ENCODE peak calls at places on chromosome 13, in ten cellular contexts. One of them, this sample, is unnamed.

GRCh38 chr13:41917641-41918040 is 43.3 kb downstream of the VWA8 start:
- DNase-seq in IMR-90: peak
- DNase-seq in A549: no peak
- DNase-seq in GM12891: no peak
- DNase-seq in tibial nerve: no peak
- DNase-seq in body of pancreas: no peak
- DNase-seq in ovary: no peak
- DNase-seq in heart left ventricle: no peak
- DNase-seq in adrenal gland: no peak
- DNase-seq in HCT116: no peak
- DNase-seq in this sample: no peak

GRCh38 chr13:77460195-77460594 is 75.3 kb upstream of the SCEL start:
- DNase-seq in GM12891: no peak
- DNase-seq in body of pancreas: peak
- DNase-seq in A549: no peak
- DNase-seq in HCT116: no peak
- DNase-seq in ovary: no peak
- DNase-seq in IMR-90: no peak
- DNase-seq in tibial nerve: peak
- DNase-seq in heart left ventricle: no peak
- DNase-seq in adrenal gland: peak
- DNase-seq in this sample: no peak

GRCh38 chr13:22505489-22505888 is 675.3 kb upstream of the SGCG start:
- DNase-seq in IMR-90: no peak
- DNase-seq in A549: no peak
- DNase-seq in body of pancreas: no peak
- DNase-seq in heart left ventricle: no peak
- DNase-seq in tibial nerve: no peak
- DNase-seq in ovary: no peak
- DNase-seq in adrenal gland: peak
- DNase-seq in GM12891: no peak
- DNase-seq in HCT116: no peak
- DNase-seq in this sample: no peak

GRCh38 chr13:112588490-112589297 is 741 bp upstream of the TUBGCP3 start:
- DNase-seq in tibial nerve: no peak
- DNase-seq in HCT116: no peak
- DNase-seq in A549: no peak
- DNase-seq in ovary: no peak
- DNase-seq in IMR-90: no peak
- DNase-seq in heart left ventricle: no peak
- DNase-seq in adrenal gland: no peak
- DNase-seq in body of pancreas: peak
- DNase-seq in GM12891: no peak
- DNase-seq in this sample: no peak

GRCh38 chr13:28636677-28637317 is 22.1 kb upstream of the POMP start:
- DNase-seq in HCT116: peak
- DNase-seq in body of pancreas: peak
- DNase-seq in IMR-90: peak
- DNase-seq in tibial nerve: peak
- DNase-seq in GM12891: no peak
- DNase-seq in adrenal gland: peak
- DNase-seq in heart left ventricle: peak
- DNase-seq in A549: peak
- DNase-seq in ovary: no peak
- DNase-seq in this sample: peak

GRCh38 chr13:41746259-41746658 is 214.7 kb downstream of the VWA8 start:
- DNase-seq in heart left ventricle: no peak
- DNase-seq in adrenal gland: no peak
- DNase-seq in body of pancreas: no peak
- DNase-seq in tibial nerve: no peak
- DNase-seq in A549: no peak
- DNase-seq in HCT116: peak
- DNase-seq in ovary: no peak
- DNase-seq in IMR-90: peak
- DNase-seq in GM12891: no peak
- DNase-seq in this sample: no peak

GRCh38 chr13:85277753-85278152 is 521.5 kb downstream of the SLITRK6 start:
- DNase-seq in tibial nerve: no peak
- DNase-seq in adrenal gland: no peak
- DNase-seq in IMR-90: peak
- DNase-seq in ovary: no peak
- DNase-seq in body of pancreas: no peak
- DNase-seq in GM12891: no peak
- DNase-seq in HCT116: no peak
- DNase-seq in heart left ventricle: no peak
- DNase-seq in A549: peak
- DNase-seq in this sample: no peak

GRCh38 chr13:49023441-49023840 is 47.7 kb downstream of the FNDC3A start:
- DNase-seq in GM12891: no peak
- DNase-seq in tibial nerve: no peak
- DNase-seq in heart left ventricle: no peak
- DNase-seq in adrenal gland: no peak
- DNase-seq in IMR-90: peak
- DNase-seq in A549: peak
- DNase-seq in HCT116: peak
- DNase-seq in body of pancreas: no peak
- DNase-seq in ovary: no peak
- DNase-seq in this sample: no peak

GRCh38 chr13:71290963-71291937 is 575.8 kb downstream of the DACH1 start:
- DNase-seq in body of pancreas: peak
- DNase-seq in HCT116: no peak
- DNase-seq in heart left ventricle: peak
- DNase-seq in A549: peak
- DNase-seq in ovary: no peak
- DNase-seq in GM12891: no peak
- DNase-seq in tibial nerve: peak
- DNase-seq in adrenal gland: peak
- DNase-seq in IMR-90: peak
- DNase-seq in this sample: no peak

GRCh38 chr13:19864339-19865309 is 1.2 kb upstream of the ZMYM5 start:
- DNase-seq in heart left ventricle: peak
- DNase-seq in ovary: peak
- DNase-seq in tibial nerve: peak
- DNase-seq in body of pancreas: peak
- DNase-seq in A549: peak
- DNase-seq in IMR-90: peak
- DNase-seq in adrenal gland: peak
- DNase-seq in GM12891: peak
- DNase-seq in HCT116: no peak
- DNase-seq in this sample: peak

GRCh38 chr13:110347535-110348308 is 40.6 kb downstream of the COL4A2 start:
- DNase-seq in ovary: no peak
- DNase-seq in IMR-90: peak
- DNase-seq in adrenal gland: peak
- DNase-seq in tibial nerve: no peak
- DNase-seq in GM12891: no peak
- DNase-seq in body of pancreas: no peak
- DNase-seq in HCT116: peak
- DNase-seq in A549: peak
- DNase-seq in heart left ventricle: peak
- DNase-seq in this sample: peak

GRCh38 chr13:76053181-76053580 is 417.1 kb downstream of the LMO7 start:
- DNase-seq in HCT116: no peak
- DNase-seq in A549: no peak
- DNase-seq in IMR-90: no peak
- DNase-seq in tibial nerve: no peak
- DNase-seq in adrenal gland: no peak
- DNase-seq in body of pancreas: no peak
- DNase-seq in ovary: no peak
- DNase-seq in GM12891: no peak
- DNase-seq in heart left ventricle: no peak
- DNase-seq in this sample: no peak

GRCh38 chr13:55573565-55573964 is 1567.2 kb upstream of the PRR20A start:
- DNase-seq in A549: no peak
- DNase-seq in GM12891: no peak
- DNase-seq in tibial nerve: no peak
- DNase-seq in body of pancreas: no peak
- DNase-seq in heart left ventricle: no peak
- DNase-seq in ovary: no peak
- DNase-seq in adrenal gland: no peak
- DNase-seq in HCT116: no peak
- DNase-seq in IMR-90: no peak
- DNase-seq in this sample: no peak

DNA sequence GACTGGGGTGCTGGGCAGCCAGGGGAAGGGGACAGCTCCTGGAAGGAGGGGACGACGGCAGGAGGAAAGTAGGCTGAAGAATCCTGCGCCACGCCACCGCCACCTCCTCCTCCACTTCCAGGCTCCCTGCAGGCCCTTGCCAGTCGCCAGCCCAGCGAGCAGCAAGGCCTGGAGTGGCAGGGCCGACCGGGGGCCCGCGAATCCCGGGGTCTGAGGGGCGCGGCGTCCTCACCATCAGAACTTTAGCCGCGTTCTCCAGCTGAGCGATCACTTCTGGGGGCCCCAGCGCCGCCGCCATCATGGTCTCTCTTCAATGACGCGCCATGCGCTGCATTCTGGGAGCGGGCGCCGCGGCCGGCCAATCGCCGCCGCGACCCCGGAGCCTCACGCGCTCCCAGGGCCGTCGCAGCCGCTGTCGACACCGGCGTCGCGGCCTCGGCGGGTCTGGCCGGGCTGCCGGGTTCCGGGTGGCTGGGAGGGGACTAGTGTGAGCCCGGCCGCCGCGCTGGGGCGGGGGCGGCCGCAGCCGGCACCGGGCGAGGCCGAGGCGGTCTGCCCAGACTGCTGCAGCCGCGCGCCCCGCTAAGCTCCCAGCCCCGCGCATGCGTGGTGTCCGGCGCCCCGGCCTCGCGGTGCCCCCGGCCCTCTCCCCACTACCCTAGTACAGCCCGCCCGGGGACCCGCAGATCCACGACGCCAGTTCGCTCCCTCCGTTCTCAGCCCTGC is at the start of gene XPO4:
- DNase-seq in HCT116: peak
- DNase-seq in adrenal gland: peak
- DNase-seq in heart left ventricle: peak
- DNase-seq in ovary: peak
- DNase-seq in tibial nerve: peak
- DNase-seq in GM12891: peak
- DNase-seq in A549: peak
- DNase-seq in IMR-90: peak
- DNase-seq in body of pancreas: peak
- DNase-seq in this sample: peak
- TF ChIP-seq POLR2A in HCT116: peak
- TF ChIP-seq POLR2A in adrenal gland: peak
- TF ChIP-seq POLR2A in heart left ventricle: peak
- TF ChIP-seq POLR2A in ovary: no peak
- TF ChIP-seq POLR2A in tibial nerve: peak
- TF ChIP-seq POLR2A in GM12891: peak
- TF ChIP-seq POLR2A in A549: peak
- TF ChIP-seq POLR2A in IMR-90: peak
- TF ChIP-seq POLR2A in body of pancreas: peak
- TF ChIP-seq POLR2A in this sample: peak

DNA sequence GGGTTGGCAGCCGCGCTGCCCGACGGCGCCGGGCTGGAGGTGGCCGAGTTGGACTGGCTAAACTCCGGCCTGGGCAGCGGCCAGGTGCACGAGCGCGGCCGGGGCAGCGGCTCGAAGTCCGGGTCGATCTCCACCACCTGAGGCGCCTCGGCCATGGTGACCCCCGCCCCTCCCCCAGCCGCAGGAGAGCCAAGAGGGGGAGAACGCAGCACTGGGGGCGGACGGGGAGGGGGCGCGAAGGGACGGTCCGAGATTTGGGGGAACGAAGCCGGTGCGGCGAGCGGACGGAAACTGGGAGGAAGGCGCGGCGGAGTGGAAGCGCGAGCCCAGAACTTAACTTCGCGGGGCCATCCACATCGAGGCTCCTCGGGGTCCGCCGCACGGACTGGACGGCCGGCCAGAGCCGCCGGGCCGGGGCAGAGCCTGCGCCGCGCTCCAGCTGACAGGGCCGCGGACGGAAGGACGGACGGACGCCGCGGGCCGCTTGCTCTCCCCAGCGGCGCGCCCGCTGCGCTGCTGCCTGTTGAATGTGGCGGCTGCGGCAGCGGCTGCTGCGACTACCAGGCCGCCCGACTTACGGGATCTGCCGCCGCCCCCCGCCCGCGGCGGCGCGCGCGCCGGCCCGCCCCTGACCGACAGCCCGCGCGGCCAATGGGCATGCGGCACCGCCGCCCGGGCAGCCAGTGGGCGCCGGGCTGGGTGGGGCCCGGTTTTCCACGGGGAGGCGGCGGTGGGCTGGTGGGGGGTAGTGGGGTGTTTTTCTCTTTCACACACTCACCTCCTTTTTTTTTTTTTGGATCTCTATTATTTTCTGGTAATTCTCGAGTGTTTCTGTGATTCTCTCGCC is at the start of gene FOXO1:
- DNase-seq in A549: peak
- DNase-seq in body of pancreas: peak
- DNase-seq in heart left ventricle: peak
- DNase-seq in adrenal gland: peak
- DNase-seq in IMR-90: peak
- DNase-seq in GM12891: peak
- DNase-seq in ovary: peak
- DNase-seq in tibial nerve: peak
- DNase-seq in HCT116: peak
- DNase-seq in this sample: peak
- TF ChIP-seq POLR2A in A549: peak
- TF ChIP-seq POLR2A in body of pancreas: peak
- TF ChIP-seq POLR2A in heart left ventricle: peak
- TF ChIP-seq POLR2A in adrenal gland: peak
- TF ChIP-seq POLR2A in IMR-90: no peak
- TF ChIP-seq POLR2A in GM12891: peak
- TF ChIP-seq POLR2A in ovary: peak
- TF ChIP-seq POLR2A in tibial nerve: peak
- TF ChIP-seq POLR2A in HCT116: peak
- TF ChIP-seq POLR2A in this sample: peak

GRCh38 chr13:45336025-45336800 is 4.8 kb downstream of the TPT1 start:
- DNase-seq in heart left ventricle: no peak
- DNase-seq in HCT116: no peak
- DNase-seq in body of pancreas: no peak
- DNase-seq in GM12891: no peak
- DNase-seq in adrenal gland: no peak
- DNase-seq in ovary: no peak
- DNase-seq in IMR-90: no peak
- DNase-seq in tibial nerve: no peak
- DNase-seq in A549: no peak
- DNase-seq in this sample: no peak
- TF ChIP-seq POLR2A in heart left ventricle: no peak
- TF ChIP-seq POLR2A in HCT116: no peak
- TF ChIP-seq POLR2A in body of pancreas: no peak
- TF ChIP-seq POLR2A in GM12891: peak
- TF ChIP-seq POLR2A in adrenal gland: no peak
- TF ChIP-seq POLR2A in ovary: no peak
- TF ChIP-seq POLR2A in IMR-90: no peak
- TF ChIP-seq POLR2A in tibial nerve: no peak
- TF ChIP-seq POLR2A in A549: no peak
- TF ChIP-seq POLR2A in this sample: no peak

DNA sequence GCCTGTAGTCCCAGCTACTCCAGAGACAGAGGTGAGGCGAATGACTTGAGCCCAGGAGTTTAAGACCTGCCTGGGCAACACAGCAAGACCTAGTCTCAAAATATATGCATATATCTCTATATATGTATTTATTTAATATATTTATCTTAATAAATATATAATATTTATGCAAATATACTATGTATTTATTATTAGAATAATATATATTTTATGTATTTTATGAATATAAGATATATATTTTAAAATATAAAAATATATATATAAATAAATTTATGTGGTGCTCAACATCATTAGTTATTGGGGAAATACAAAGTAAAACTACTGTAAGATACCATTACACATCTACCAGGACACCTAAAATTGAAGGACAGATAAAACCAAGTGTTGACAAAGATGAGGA is 58.1 kb upstream of the IPO5 start:
- DNase-seq in tibial nerve: no peak
- DNase-seq in GM12891: no peak
- DNase-seq in IMR-90: no peak
- DNase-seq in adrenal gland: no peak
- DNase-seq in A549: no peak
- DNase-seq in body of pancreas: no peak
- DNase-seq in HCT116: no peak
- DNase-seq in heart left ventricle: no peak
- DNase-seq in ovary: no peak
- DNase-seq in this sample: no peak
- TF ChIP-seq POLR2A in tibial nerve: no peak
- TF ChIP-seq POLR2A in GM12891: no peak
- TF ChIP-seq POLR2A in IMR-90: no peak
- TF ChIP-seq POLR2A in adrenal gland: no peak
- TF ChIP-seq POLR2A in A549: no peak
- TF ChIP-seq POLR2A in body of pancreas: no peak
- TF ChIP-seq POLR2A in HCT116: no peak
- TF ChIP-seq POLR2A in heart left ventricle: no peak
- TF ChIP-seq POLR2A in ovary: no peak
- TF ChIP-seq POLR2A in this sample: no peak

This sample was measured in H54.